ENCODE peak calls at places on chromosomes 12 and 14, in six cellular contexts. M is GM23248, Z is caudate nucleus, S is DMS79 treated with DMSO at 0.1 percent for 48 hours, R is AG08395, E is fibroblast of villous mesenchyme. O is an unnamed sample.

GRCh38 chr14:56501909-56502530 is 77.6 kb upstream of the TMEM260 start:
- DNase-seq in E (no peak), Z (no peak), R (no peak), S (peak), M (no peak), O (no peak)

GRCh38 chr14:89165189-89165809 is 251.7 kb downstream of the FOXN3 start:
- DNase-seq in Z (no peak), S (no peak), R (no peak), M (peak), E (peak), O (no peak)

GRCh38 chr14:34931206-34931605 is 51.6 kb upstream of the SRP54 start:
- DNase-seq in M (peak), Z (no peak), R (no peak), E (no peak), S (no peak), O (no peak)

GRCh38 chr14:80456200-80456599 is 244.9 kb upstream of the DIO2 start:
- DNase-seq in Z (no peak), S (no peak), R (peak), M (peak), E (peak), O (no peak)

GRCh38 chr14:22594156-22594716 is 3.9 kb upstream of the ABHD4 start:
- DNase-seq in M (no peak), S (no peak), E (peak), R (no peak), Z (no peak), O (no peak)

GRCh38 chr12:46908236-46908935 is 82.6 kb upstream of the SLC38A4 start:
- DNase-seq in R (peak), Z (no peak), E (no peak), M (peak), S (no peak), O (no peak)

GRCh38 chr12:75439048-75439447 is 41.5 kb upstream of the GLIPR1 start:
- DNase-seq in R (peak), S (no peak), M (peak), Z (no peak), E (no peak), O (no peak)

GRCh38 chr12:11732023-11732422 is 82.5 kb downstream of the ETV6 start:
- DNase-seq in E (no peak), Z (no peak), R (no peak), M (no peak), S (no peak), O (no peak)

GRCh38 chr14:72662213-72662612 is 231.7 kb downstream of the DPF3 start:
- DNase-seq in S (no peak), Z (no peak), R (no peak), E (no peak), M (no peak), O (no peak)

GRCh38 chr12:40511341-40511740 is 180.9 kb upstream of the CNTN1 start:
- DNase-seq in R (no peak), Z (no peak), E (no peak), S (no peak), M (no peak), O (no peak)

GRCh38 chr14:64117671-64118402 is 176.3 kb downstream of the ESR2 start:
- DNase-seq in Z (no peak), R (peak), M (peak), S (no peak), E (no peak), O (no peak)

GRCh38 chr14:50001146-50001998 is 108.5 kb downstream of the ARF6 start:
- DNase-seq in M (peak), S (peak), Z (no peak), R (peak), E (no peak), O (no peak)

GRCh38 chr12:69698769-69699540 is at the start of gene BEST3:
- DNase-seq in E (no peak), S (peak), M (no peak), R (no peak), Z (no peak), O (peak)

GRCh38 chr12:57046947-57047890 is 2.7 kb downstream of the MYO1A start:
- DNase-seq in R (no peak), S (no peak), E (no peak), Z (no peak), M (no peak), O (no peak)

GRCh38 chr14:78593949-78594348 is 423.8 kb downstream of the NRXN3 start:
- DNase-seq in R (peak), Z (peak), E (no peak), M (peak), S (no peak), O (no peak)

GRCh38 chr14:56855891-56856461 is 45.7 kb upstream of the OTX2 start:
- DNase-seq in S (no peak), E (no peak), R (no peak), M (no peak), Z (no peak), O (no peak)

GRCh38 chr14:93994919-93995682 is 2.0 kb upstream of the CCDC197 start:
- DNase-seq in S (no peak), R (peak), E (no peak), M (peak), Z (no peak), O (no peak)

GRCh38 chr12:96883571-96883970 is 23.5 kb upstream of the NEDD1 start:
- DNase-seq in R (no peak), M (peak), E (no peak), Z (no peak), S (no peak), O (no peak)

GRCh38 chr14:29927596-29928341 is at the start of gene PRKD1:
- DNase-seq in E (peak), R (peak), S (peak), M (peak), Z (peak), O (peak)

GRCh38 chr12:43237238-43237879 is 314.6 kb downstream of the ADAMTS20 start:
- DNase-seq in R (no peak), M (no peak), E (no peak), Z (no peak), S (no peak), O (no peak)

GRCh38 chr14:100246809-100247428 is 8.0 kb downstream of the YY1 start:
- DNase-seq in Z (no peak), S (peak), R (peak), M (peak), E (peak), O (peak)

GRCh38 chr12:101047652-101048051 is 162.4 kb downstream of the SLC5A8 start:
- DNase-seq in Z (no peak), R (no peak), M (no peak), E (peak), S (no peak), O (no peak)

GRCh38 chr12:27013606-27014084 is 539 bp downstream of the TM7SF3 start:
- DNase-seq in E (peak), M (peak), Z (peak), R (peak), S (peak), O (no peak)

GRCh38 chr12:109927622-109928021 is 27.5 kb downstream of the TCHP start:
- DNase-seq in M (peak), Z (no peak), S (no peak), E (peak), R (peak), O (peak)

GRCh38 chr14:104370256-104370870 is 209.2 kb upstream of the C14orf180 start:
- DNase-seq in E (no peak), M (no peak), R (no peak), S (peak), Z (no peak), O (peak)

GRCh38 chr12:98580695-98581094 is 12.8 kb upstream of the SLC25A3 start:
- DNase-seq in E (no peak), Z (no peak), S (no peak), R (no peak), M (no peak), O (no peak)

GRCh38 chr14:80956922-80957321 is 1.5 kb downstream of the TSHR start:
- DNase-seq in R (no peak), E (no peak), M (no peak), Z (no peak), S (peak), O (peak)

GRCh38 chr14:103594265-103594664 is 31.5 kb downstream of the COA8 start:
- DNase-seq in M (peak), Z (peak), R (peak), S (peak), E (peak), O (no peak)

GRCh38 chr12:9971158-9971557 is at the start of gene CLEC12A:
- DNase-seq in S (no peak), M (no peak), R (peak), E (peak), Z (no peak), O (no peak)

GRCh38 chr14:100815478-100816285 is 10.2 kb upstream of the MEG3 start:
- DNase-seq in Z (no peak), M (no peak), S (no peak), E (peak), R (no peak), O (no peak)

GRCh38 chr14:101442451-101442850 is 118.8 kb upstream of the DIO3 start:
- DNase-seq in Z (no peak), M (no peak), S (no peak), R (no peak), E (no peak), O (no peak)

GRCh38 chr14:64973826-64974225 is 1.7 kb upstream of the RAB15 start:
- DNase-seq in S (no peak), E (no peak), M (no peak), Z (no peak), R (no peak), O (no peak)

GRCh38 chr14:104096751-104097700 is 11.5 kb downstream of the ASPG start:
- DNase-seq in Z (no peak), E (no peak), R (no peak), M (peak), S (no peak), O (peak)

GRCh38 chr14:104141621-104142091 is 3.3 kb downstream of the KIF26A start:
- DNase-seq in M (no peak), E (no peak), S (no peak), R (no peak), Z (no peak), O (no peak)

GRCh38 chr14:100634026-100634425 is 46.8 kb upstream of the BEGAIN start:
- DNase-seq in R (no peak), E (no peak), S (no peak), Z (no peak), M (no peak), O (no peak)

GRCh38 chr12:795305-795704 is 42.9 kb downstream of the WNK1 start:
- DNase-seq in Z (no peak), E (no peak), R (no peak), M (no peak), S (no peak), O (no peak)